ENCODE peak calls at places on chromosomes 13 and 19, in eight cellular contexts. N is cardiac muscle cell; V is ascending aorta; Q is A549; S is fibroblast of lung; T is pancreas; I is CD4-positive, alpha-beta memory T cell; K is prostate gland. O is an unnamed sample. For H3K4me1, the result is how much of the 10 kb centered on the place peaks cover.

GRCh38 chr19:8180018-8180417 is 29.2 kb upstream of the CERS4 start:
- DNase-seq in N (no peak), V (no peak), Q (no peak), S (no peak), T (no peak), I (no peak), K (peak), O (no peak)

GRCh38 chr13:112781881-112782361 is 92.1 kb downstream of the ATP11A start:
- DNase-seq in N (no peak), V (no peak), Q (no peak), S (peak), T (no peak), I (no peak), K (no peak), O (peak)

GRCh38 chr13:41597348-41598041 is 140.1 kb downstream of the RGCC start:
- DNase-seq in N (no peak), V (no peak), Q (no peak), S (peak), T (no peak), I (no peak), K (no peak), O (no peak)

GRCh38 chr13:100506154-100506553 is 82.4 kb downstream of the GGACT start:
- DNase-seq in N (no peak), V (no peak), Q (no peak), S (no peak), T (no peak), I (no peak), K (no peak), O (no peak)

GRCh38 chr13:43107780-43108179 is 84.4 kb downstream of the DNAJC15 start:
- DNase-seq in N (no peak), V (no peak), Q (no peak), S (no peak), T (no peak), I (no peak), K (no peak), O (no peak)

GRCh38 chr19:12696366-12697335 is at the start of gene FBXW9:
- DNase-seq in N (peak), V (peak), Q (peak), S (peak), T (peak), I (peak), K (peak), O (peak)

GRCh38 chr13:114148521-114148855 is 16.1 kb upstream of the RASA3 start:
- DNase-seq in N (no peak), V (no peak), Q (no peak), S (no peak), T (peak), I (peak), K (no peak), O (no peak)

GRCh38 chr13:34420975-34421719 is 520.9 kb upstream of the NBEA start:
- DNase-seq in N (no peak), V (no peak), Q (no peak), S (no peak), T (no peak), I (no peak), K (no peak), O (no peak)

GRCh38 chr13:21119526-21119925 is 56.8 kb downstream of the SKA3 start:
- DNase-seq in N (no peak), V (no peak), Q (no peak), S (no peak), T (no peak), I (no peak), K (no peak), O (no peak)

GRCh38 chr13:113981611-113982295 is 7.9 kb upstream of the C13orf46 start:
- DNase-seq in N (no peak), V (no peak), Q (no peak), S (no peak), T (peak), I (no peak), K (no peak), O (peak)

GRCh38 chr13:60448907-60449510 is 52.0 kb downstream of the TDRD3 start:
- DNase-seq in N (peak), V (no peak), Q (peak), S (peak), T (no peak), I (no peak), K (no peak), O (no peak)

GRCh38 chr19:29410974-29411615 is 114.7 kb upstream of the VSTM2B start:
- DNase-seq in N (no peak), V (no peak), Q (no peak), S (no peak), T (no peak), I (no peak), K (no peak), O (peak)

GRCh38 chr13:50401721-50402510 is 386.7 kb downstream of the KCNRG start:
- DNase-seq in N (peak), V (no peak), Q (no peak), S (peak), T (no peak), I (no peak), K (no peak), O (no peak)

GRCh38 chr13:43626994-43627393 is 159.8 kb downstream of the ENOX1 start:
- DNase-seq in N (no peak), V (no peak), Q (no peak), S (no peak), T (no peak), I (no peak), K (no peak), O (no peak)

GRCh38 chr19:33832633-33833032 is 36.0 kb downstream of the KCTD15 start:
- DNase-seq in N (no peak), V (no peak), Q (no peak), S (no peak), T (no peak), I (no peak), K (no peak), O (no peak)

GRCh38 chr19:53172892-53173291 is 14.0 kb upstream of the ZNF347 start:
- DNase-seq in N (peak), V (no peak), Q (no peak), S (peak), T (no peak), I (no peak), K (no peak), O (no peak)

GRCh38 chr13:40682449-40683240 is 16.2 kb upstream of the FOXO1 start:
- DNase-seq in N (peak), V (no peak), Q (no peak), S (peak), T (no peak), I (peak), K (no peak), O (no peak)

GRCh38 chr19:33801411-33801810 is 4.7 kb downstream of the KCTD15 start:
- DNase-seq in N (no peak), V (no peak), Q (no peak), S (no peak), T (no peak), I (no peak), K (no peak), O (no peak)

GRCh38 chr13:110726726-110727125 is 13.2 kb downstream of the ING1 start:
- DNase-seq in N (no peak), V (no peak), Q (no peak), S (no peak), T (no peak), I (peak), K (no peak), O (no peak)

GRCh38 chr13:36965767-36966166 is 33.4 kb downstream of the ALG5 start:
- DNase-seq in N (peak), V (no peak), Q (no peak), S (peak), T (no peak), I (no peak), K (no peak), O (no peak)

GRCh38 chr13:99009987-99010551 is 32.2 kb upstream of the DOCK9 start:
- DNase-seq in N (no peak), V (no peak), Q (no peak), S (no peak), T (no peak), I (no peak), K (no peak), O (no peak)

GRCh38 chr13:94708031-94708571 is 4.2 kb downstream of the SOX21 start:
- DNase-seq in N (no peak), V (no peak), Q (no peak), S (no peak), T (no peak), I (no peak), K (no peak), O (no peak)

GRCh38 chr19:17281391-17282304 is at the start of gene ANKLE1:
- DNase-seq in N (peak), V (no peak), Q (no peak), S (no peak), T (peak), I (no peak), K (no peak), O (peak)

GRCh38 chr19:15758379-15758778 is 20.6 kb downstream of the OR10H3 start:
- DNase-seq in N (no peak), V (no peak), Q (no peak), S (no peak), T (no peak), I (no peak), K (no peak), O (no peak)

GRCh38 chr13:35879111-35879510 is 252.1 kb downstream of the DCLK1 start:
- DNase-seq in N (no peak), V (no peak), Q (no peak), S (no peak), T (no peak), I (no peak), K (no peak), O (no peak)

GRCh38 chr13:111518161-111518791 is 197.8 kb downstream of the TEX29 start:
- DNase-seq in N (no peak), V (no peak), Q (no peak), S (no peak), T (no peak), I (no peak), K (no peak), O (no peak)

GRCh38 chr13:100541882-100542545 is 46.6 kb downstream of the GGACT start:
- DNase-seq in N (no peak), V (no peak), Q (no peak), S (no peak), T (no peak), I (no peak), K (peak), O (no peak)

GRCh38 chr13:110407531-110407930 is 100.4 kb downstream of the COL4A2 start:
- DNase-seq in N (no peak), V (no peak), Q (no peak), S (no peak), T (no peak), I (no peak), K (no peak), O (no peak)

GRCh38 chr13:77507931-77508776 is 27.4 kb upstream of the SCEL start:
- DNase-seq in N (peak), V (no peak), Q (no peak), S (peak), T (no peak), I (no peak), K (peak), O (no peak)

GRCh38 chr19:55451522-55452380 is 8.7 kb upstream of the SHISA7 start:
- DNase-seq in N (no peak), V (no peak), Q (no peak), S (no peak), T (no peak), I (peak), K (no peak), O (peak)

GRCh38 chr19:9065457-9066014 is 21.3 kb upstream of the OR1M1 start:
- DNase-seq in N (no peak), V (no peak), Q (no peak), S (no peak), T (no peak), I (no peak), K (no peak), O (no peak)

GRCh38 chr19:23070353-23070781 is 46.5 kb upstream of the ZNF730 start:
- DNase-seq in N (peak), V (no peak), Q (no peak), S (peak), T (no peak), I (no peak), K (no peak), O (peak)

GRCh38 chr13:34425307-34425949 is 516.6 kb upstream of the NBEA start:
- DNase-seq in N (no peak), V (no peak), Q (no peak), S (no peak), T (no peak), I (no peak), K (no peak), O (no peak)

GRCh38 chr13:112683581-112683980 is 6.3 kb upstream of the ATP11A start:
- DNase-seq in N (no peak), V (no peak), Q (no peak), S (no peak), T (no peak), I (no peak), K (no peak), O (no peak)

GRCh38 chr13:62598708-62599107 is 1183.1 kb upstream of the PCDH20 start:
- DNase-seq in N (no peak), V (no peak), Q (no peak), S (no peak), T (no peak), I (no peak), K (no peak), O (no peak)

GRCh38 chr19:435707-436412 is 25.0 kb downstream of the SHC2 start:
- DNase-seq in N (no peak), V (no peak), Q (no peak), S (no peak), T (no peak), I (no peak), K (no peak), O (no peak)

GRCh38 chr13:30872195-30872594 is 33.9 kb upstream of the MEDAG start:
- DNase-seq in N (no peak), V (no peak), Q (no peak), S (no peak), T (no peak), I (no peak), K (no peak), O (no peak)

GRCh38 chr13:30871713-30872029 is 34.4 kb upstream of the MEDAG start:
- DNase-seq in N (no peak), V (no peak), Q (no peak), S (peak), T (no peak), I (no peak), K (no peak), O (no peak)

GRCh38 chr13:30873519-30873918 is 32.6 kb upstream of the MEDAG start:
- DNase-seq in N (no peak), V (no peak), Q (no peak), S (no peak), T (no peak), I (no peak), K (no peak), O (no peak)

GRCh38 chr13:30874111-30874510 is 32.0 kb upstream of the MEDAG start:
- DNase-seq in N (no peak), V (no peak), Q (no peak), S (no peak), T (no peak), I (no peak), K (no peak), O (no peak)

DNA sequence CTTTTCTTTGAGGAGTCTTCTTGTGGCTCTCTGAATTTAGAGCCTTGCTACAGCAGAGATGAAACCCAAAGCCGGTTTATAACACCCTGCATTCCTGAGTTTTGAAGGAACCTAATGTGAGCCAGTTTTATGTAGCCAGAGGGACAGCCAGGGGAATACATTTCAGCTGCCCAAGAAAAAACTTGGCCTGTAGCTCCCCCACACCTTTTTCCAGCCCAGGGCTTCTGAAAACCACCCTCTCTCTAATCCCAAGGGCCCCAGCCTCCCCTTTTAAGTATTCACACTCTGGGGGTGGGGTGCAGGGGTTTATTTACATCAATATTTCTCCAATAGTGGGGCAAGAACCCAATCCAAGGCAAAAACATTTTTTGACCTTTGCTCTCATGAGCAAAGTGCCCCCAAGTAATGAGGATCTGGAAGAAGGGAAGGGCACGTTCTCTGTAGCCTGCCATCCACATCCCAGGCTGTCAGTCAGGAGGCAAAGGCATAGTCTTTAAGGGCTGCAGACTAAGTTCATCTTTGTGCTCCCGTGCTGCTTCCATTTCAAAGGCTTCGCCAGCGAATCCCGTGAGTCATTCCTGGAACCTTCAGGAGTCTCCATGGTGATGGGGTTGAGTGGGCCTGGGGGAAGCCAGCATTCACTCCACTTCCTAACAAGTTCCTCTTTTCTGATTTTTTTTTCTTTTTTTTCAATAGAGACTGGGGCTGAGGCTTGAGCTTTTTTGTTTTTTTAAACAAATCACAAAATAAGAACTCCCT is 33.2 kb upstream of the MEDAG start:
- DNase-seq in N (peak), V (peak), Q (no peak), S (peak), T (no peak), I (no peak), K (no peak), O (peak)
- H3K4me1 ChIP-seq in N (under half), V (under half), Q (under half), S (half or more), T (under half), I (under half), K (under half), O (under half)

DNA sequence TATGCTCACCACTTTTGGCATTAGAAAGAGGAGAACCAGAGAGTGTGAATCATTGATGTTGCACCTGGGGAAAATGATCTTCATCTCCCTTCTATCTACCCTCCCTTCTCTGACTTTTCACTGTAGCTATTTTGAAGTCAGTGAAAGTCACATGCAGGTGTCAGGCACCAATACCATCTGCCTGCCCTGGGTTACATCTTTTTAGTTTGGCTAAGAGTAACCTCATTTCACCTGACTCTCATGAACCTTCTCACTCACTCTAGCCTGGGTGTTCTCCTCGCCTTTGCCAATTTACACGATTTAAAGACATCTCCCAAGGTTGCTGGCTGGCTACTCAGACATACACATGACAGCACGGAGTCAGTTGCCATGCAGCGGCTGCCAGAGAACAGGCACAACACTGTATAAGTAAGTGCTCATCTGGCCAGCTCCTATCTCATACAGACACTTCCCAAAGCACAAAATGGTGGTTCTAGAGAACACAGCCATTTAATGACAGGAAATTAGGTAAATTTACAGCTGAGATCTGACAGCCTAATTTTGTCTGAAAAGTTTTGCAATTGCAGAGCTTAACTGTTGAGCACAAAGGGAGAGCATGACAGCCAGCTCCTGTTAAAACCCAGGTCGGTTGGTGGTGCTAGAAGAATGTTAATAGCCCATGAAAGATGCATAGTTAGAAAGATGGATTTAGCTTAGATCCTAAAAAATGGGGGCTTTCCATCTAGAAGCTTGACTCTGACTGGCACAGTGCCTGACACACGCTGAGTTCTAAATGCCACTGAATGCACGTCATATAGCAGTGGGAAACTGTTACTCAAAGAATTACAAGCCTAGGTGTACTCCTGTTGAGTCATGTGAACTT is 32.5 kb downstream of the LCP1 start:
- DNase-seq in N (no peak), V (no peak), Q (no peak), S (no peak), T (no peak), I (no peak), K (peak), O (peak)
- H3K27ac ChIP-seq in N (no peak), V (no peak), Q (no peak), S (no peak), T (no peak), I (peak), K (no peak), O (no peak)

GRCh38 chr19:6586726-6587092 is 4.2 kb downstream of the CD70 start:
- DNase-seq in N (no peak), V (no peak), Q (no peak), S (no peak), T (no peak), I (no peak), K (no peak), O (no peak)

GRCh38 chr19:6586056-6586455 is 4.9 kb downstream of the CD70 start:
- DNase-seq in N (no peak), V (no peak), Q (no peak), S (no peak), T (no peak), I (no peak), K (no peak), O (no peak)

GRCh38 chr19:6587998-6588507 is 2.9 kb downstream of the CD70 start:
- DNase-seq in N (no peak), V (no peak), Q (no peak), S (no peak), T (no peak), I (no peak), K (no peak), O (no peak)

GRCh38 chr19:6588508-6589345 is 2.2 kb downstream of the CD70 start:
- DNase-seq in N (no peak), V (no peak), Q (no peak), S (no peak), T (no peak), I (no peak), K (no peak), O (no peak)

DNA sequence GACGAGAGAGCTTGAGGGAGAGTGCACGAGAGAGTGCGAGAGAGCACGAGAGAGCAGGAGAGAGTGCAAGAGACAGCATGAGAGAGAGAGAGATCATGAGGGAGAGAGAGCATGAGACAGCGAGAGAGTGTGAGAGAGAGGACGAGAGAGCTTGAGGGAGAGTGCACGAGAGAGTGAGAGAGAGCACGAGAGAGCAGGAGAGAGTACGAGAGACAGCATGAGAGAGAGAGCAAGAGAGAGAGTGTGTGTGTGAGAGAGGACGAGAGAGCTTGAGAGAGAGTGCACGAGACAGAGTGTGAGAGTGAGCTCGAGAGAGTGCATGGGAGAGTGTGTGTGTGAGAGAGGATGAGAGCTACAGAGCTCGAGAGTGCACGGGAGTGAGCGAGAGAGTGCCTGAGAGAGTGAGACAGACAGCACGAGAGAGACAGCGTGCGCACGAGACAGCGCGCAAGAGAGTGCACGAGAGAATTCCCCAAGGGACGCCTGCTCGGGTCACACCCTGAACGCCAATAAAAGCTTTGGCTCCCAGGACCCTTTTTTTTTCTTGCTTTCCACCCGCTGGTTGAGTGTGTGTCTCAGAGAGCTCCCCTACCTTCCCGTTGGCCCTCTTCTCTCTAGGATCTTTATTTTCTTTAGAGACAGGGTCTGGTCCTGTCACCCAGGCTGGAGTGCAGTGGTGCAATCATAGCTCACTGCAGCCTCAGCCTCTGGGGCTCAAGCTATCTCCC is 3.7 kb downstream of the CD70 start:
- DNase-seq in N (peak), V (no peak), Q (no peak), S (peak), T (no peak), I (no peak), K (no peak), O (no peak)
- H3K4me3 ChIP-seq in N (peak), V (no peak), Q (no peak), S (no peak), T (no peak), I (peak), K (no peak), O (no peak)

GRCh38 chr19:2973229-2973628 is 4.1 kb upstream of the TLE6 start:
- DNase-seq in N (peak), V (no peak), Q (no peak), S (no peak), T (no peak), I (no peak), K (no peak), O (peak)
- H3K4me1 ChIP-seq in N (under half), V (under half), Q (under half), S (under half), T (under half), I (under half), K (under half), O (under half)

O was measured in right cardiac atrium.